ENCODE peak calls at places on chromosomes 2 and 18, in eight cellular contexts. O is A549, S is GM23338, W is Panc1, Q is GM12878, Z is K562, M is HCT116, X is SK-N-SH. D is an unnamed sample.

GRCh38 chr2:66389651-66390131 is 45.2 kb upstream of the MEIS1 start:
- DNase-seq in O (no peak), S (no peak), W (no peak), Q (no peak), Z (peak), M (no peak), X (no peak), D (no peak)

GRCh38 chr2:23386422-23387220 is 1.6 kb downstream of the KLHL29 start:
- DNase-seq in O (peak), S (peak), W (no peak), Q (no peak), Z (no peak), M (no peak), X (peak), D (no peak)

GRCh38 chr18:49013961-49014604 is 63.3 kb upstream of the SMAD7 start:
- DNase-seq in O (no peak), S (no peak), W (no peak), Q (no peak), Z (peak), M (no peak), X (no peak), D (no peak)

GRCh38 chr2:104976603-104977120 is 61.2 kb upstream of the MRPS9 start:
- DNase-seq in O (no peak), S (peak), W (no peak), Q (peak), Z (peak), M (peak), X (peak), D (peak)

GRCh38 chr18:55018602-55019001 is 59.3 kb upstream of the CCDC68 start:
- DNase-seq in O (no peak), S (peak), W (no peak), Q (no peak), Z (no peak), M (no peak), X (no peak), D (no peak)

GRCh38 chr2:950627-950992 is at the start of gene SNTG2:
- DNase-seq in O (no peak), S (peak), W (no peak), Q (no peak), Z (peak), M (no peak), X (peak), D (no peak)

GRCh38 chr2:223204537-223204936 is 152.5 kb downstream of the KCNE4 start:
- DNase-seq in O (no peak), S (no peak), W (no peak), Q (no peak), Z (no peak), M (no peak), X (no peak), D (no peak)

GRCh38 chr2:233352141-233352842 is 2.0 kb upstream of the DGKD start:
- DNase-seq in O (no peak), S (no peak), W (no peak), Q (no peak), Z (no peak), M (no peak), X (no peak), D (no peak)

GRCh38 chr18:22977847-22978701 is 44.9 kb downstream of the RBBP8 start:
- DNase-seq in O (peak), S (no peak), W (peak), Q (no peak), Z (no peak), M (peak), X (no peak), D (no peak)

GRCh38 chr2:88057437-88057844 is 1.9 kb upstream of the KRCC1 start:
- DNase-seq in O (no peak), S (no peak), W (no peak), Q (no peak), Z (peak), M (no peak), X (no peak), D (no peak)

GRCh38 chr2:28390857-28391563 is 1.6 kb upstream of the FOSL2 start:
- DNase-seq in O (peak), S (peak), W (peak), Q (no peak), Z (peak), M (no peak), X (peak), D (no peak)

GRCh38 chr2:75494137-75494769 is 66.5 kb downstream of the EVA1A start:
- DNase-seq in O (no peak), S (no peak), W (no peak), Q (no peak), Z (no peak), M (no peak), X (no peak), D (no peak)

GRCh38 chr2:215878476-215879063 is 134.8 kb downstream of the MREG start:
- DNase-seq in O (no peak), S (no peak), W (no peak), Q (no peak), Z (no peak), M (no peak), X (no peak), D (no peak)

GRCh38 chr18:40485318-40485717 is 1469.7 kb upstream of the PIK3C3 start:
- DNase-seq in O (no peak), S (no peak), W (no peak), Q (no peak), Z (no peak), M (no peak), X (no peak), D (no peak)

GRCh38 chr18:29874519-29875098 is 1167.9 kb downstream of the DSC3 start:
- DNase-seq in O (no peak), S (peak), W (peak), Q (no peak), Z (peak), M (peak), X (peak), D (peak)

GRCh38 chr2:45843136-45843535 is 191.7 kb downstream of the PRKCE start:
- DNase-seq in O (no peak), S (no peak), W (no peak), Q (no peak), Z (no peak), M (no peak), X (no peak), D (no peak)

GRCh38 chr18:8895987-8896619 is 190.7 kb downstream of the MTCL1 start:
- DNase-seq in O (no peak), S (no peak), W (no peak), Q (no peak), Z (no peak), M (no peak), X (no peak), D (no peak)

GRCh38 chr18:26745288-26745975 is 120.1 kb downstream of the AQP4 start:
- DNase-seq in O (no peak), S (no peak), W (no peak), Q (no peak), Z (no peak), M (no peak), X (no peak), D (no peak)

GRCh38 chr2:28102455-28102874 is 211.9 kb downstream of the BABAM2 start:
- DNase-seq in O (no peak), S (no peak), W (no peak), Q (no peak), Z (peak), M (no peak), X (no peak), D (no peak)

GRCh38 chr18:37282386-37283037 is 283.1 kb downstream of the CELF4 start:
- DNase-seq in O (peak), S (peak), W (no peak), Q (no peak), Z (peak), M (no peak), X (peak), D (peak)

GRCh38 chr2:226151157-226151556 is 648.5 kb downstream of the IRS1 start:
- DNase-seq in O (no peak), S (no peak), W (no peak), Q (no peak), Z (no peak), M (no peak), X (no peak), D (no peak)

DNA sequence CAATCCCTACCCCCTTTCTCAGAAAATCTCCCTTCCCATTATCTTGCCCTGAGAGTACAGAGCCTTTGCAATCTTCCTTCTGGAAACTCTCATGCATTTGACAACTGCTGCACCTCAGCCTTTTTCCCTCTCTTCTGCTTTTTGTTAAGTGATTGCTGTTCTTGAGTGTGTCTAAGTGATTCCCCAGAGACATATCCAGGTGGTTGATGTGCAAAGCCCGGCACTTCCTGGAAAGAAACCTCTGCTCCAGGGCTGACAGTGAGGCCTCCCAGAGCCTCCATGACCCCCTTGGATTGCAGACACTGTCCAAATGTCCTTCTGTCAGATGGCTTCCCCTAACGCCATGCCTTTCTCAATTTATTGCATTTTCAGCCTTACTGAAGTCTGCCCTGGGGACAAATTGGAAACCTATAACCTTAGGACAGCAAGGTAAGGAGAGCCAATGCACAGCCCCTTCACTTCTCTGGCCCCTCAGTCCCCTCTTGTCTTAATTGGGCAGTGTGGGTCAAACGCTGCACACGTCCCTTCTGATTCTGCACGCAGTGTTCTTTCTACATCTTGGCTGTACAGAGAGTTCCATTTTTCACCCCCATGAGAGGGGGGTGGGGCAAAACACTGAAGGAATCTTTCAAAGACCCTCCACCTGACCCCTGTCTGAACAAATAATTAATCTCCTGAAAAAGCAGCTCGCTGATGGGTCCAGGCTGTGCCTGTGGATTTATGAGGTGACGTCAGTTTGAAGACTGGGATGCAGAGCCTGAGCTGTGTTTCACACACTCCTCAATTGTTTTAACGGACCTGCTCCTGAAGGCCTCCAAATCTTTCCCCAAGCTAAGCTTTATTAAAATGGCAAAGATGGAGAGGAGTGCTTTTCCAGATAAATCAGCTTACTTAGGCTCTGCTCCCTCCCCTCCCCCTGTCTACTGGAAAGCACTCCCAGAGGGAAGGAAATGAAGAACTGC is 389.9 kb upstream of the TNP1 start:
- DNase-seq in O (no peak), S (peak), W (no peak), Q (no peak), Z (no peak), M (no peak), X (no peak), D (no peak)
- TF ChIP-seq REST in O (no peak), S (no peak), W (no peak), Q (no peak), Z (no peak), M (no peak), X (no peak), D (no peak)

GRCh38 chr18:68409585-68409984 is 305.3 kb downstream of the TMX3 start:
- DNase-seq in O (no peak), S (no peak), W (no peak), Q (no peak), Z (no peak), M (no peak), X (no peak), D (no peak)

GRCh38 chr18:68400889-68401288 is 314.0 kb downstream of the TMX3 start:
- DNase-seq in O (no peak), S (no peak), W (no peak), Q (no peak), Z (no peak), M (no peak), X (no peak), D (no peak)

GRCh38 chr18:68402784-68403183 is 312.1 kb downstream of the TMX3 start:
- DNase-seq in O (no peak), S (no peak), W (no peak), Q (no peak), Z (no peak), M (no peak), X (no peak), D (no peak)

DNA sequence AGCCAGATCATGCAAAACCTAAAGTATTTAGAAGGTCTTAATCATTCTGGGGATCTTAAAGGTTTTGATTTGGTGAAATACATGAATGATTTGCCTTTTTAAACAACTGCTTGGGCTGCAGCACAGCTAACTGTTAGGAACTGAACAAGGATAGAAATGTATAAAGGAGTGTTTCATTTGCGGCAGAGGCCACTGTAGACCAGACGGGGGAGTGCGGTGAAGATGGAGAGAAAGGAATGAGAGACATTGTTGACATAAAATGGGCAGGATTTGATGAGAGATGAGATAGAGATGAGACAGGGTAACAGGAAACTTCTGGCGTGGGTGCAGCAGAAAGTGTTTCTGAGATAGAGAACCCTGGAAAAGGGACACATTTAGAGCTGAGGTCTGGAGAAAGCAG is 308.1 kb downstream of the TMX3 start:
- DNase-seq in O (no peak), S (peak), W (no peak), Q (no peak), Z (no peak), M (no peak), X (no peak), D (no peak)
- TF ChIP-seq REST in O (no peak), S (no peak), W (no peak), Q (no peak), Z (no peak), M (no peak), X (no peak), D (no peak)

DNA sequence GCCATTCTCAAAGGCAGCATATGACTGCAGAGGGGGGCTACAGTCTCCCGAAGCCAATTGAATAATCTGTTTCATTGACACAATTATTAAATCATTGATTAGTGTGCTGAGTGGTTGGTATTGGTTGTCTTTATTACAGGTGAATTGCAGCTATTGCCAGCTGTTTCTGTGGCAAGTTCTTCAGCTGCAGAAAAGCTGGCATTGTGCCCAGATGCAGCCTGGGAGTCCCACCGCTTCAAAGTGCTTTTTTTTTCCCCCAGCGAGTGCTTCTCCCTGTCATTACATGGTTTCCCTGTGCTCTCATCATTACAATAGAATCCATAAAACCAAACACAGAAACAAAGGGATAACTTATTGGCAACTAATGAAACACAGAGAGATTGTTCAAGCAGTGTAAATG is 164.7 kb downstream of the GRB14 start:
- DNase-seq in O (no peak), S (no peak), W (no peak), Q (no peak), Z (no peak), M (no peak), X (peak), D (no peak)
- TF ChIP-seq REST in O (no peak), S (no peak), W (no peak), Q (no peak), Z (no peak), M (no peak), X (no peak), D (no peak)

DNA sequence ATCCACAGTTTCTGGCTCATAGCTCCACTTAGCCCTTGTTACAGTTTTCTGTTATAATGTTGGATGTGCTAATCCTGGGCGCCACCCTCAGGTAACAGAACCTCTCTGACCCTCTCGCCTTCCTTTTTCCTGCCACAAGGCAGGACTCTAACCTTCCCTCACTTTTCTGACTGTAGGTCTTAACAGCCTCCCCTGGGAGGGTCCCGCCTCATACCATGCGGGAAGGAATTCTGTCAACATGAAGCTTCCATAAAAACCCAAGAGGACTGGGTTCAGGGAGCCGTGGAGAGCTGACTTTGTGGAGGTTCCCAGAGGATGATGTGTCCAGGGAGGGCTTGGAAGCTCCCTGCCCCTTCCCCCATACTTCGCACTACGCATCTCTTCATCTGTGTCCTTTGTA is 11.9 kb upstream of the RAB17 start:
- DNase-seq in O (no peak), S (no peak), W (no peak), Q (no peak), Z (no peak), M (no peak), X (no peak), D (no peak)
- TF ChIP-seq REST in O (no peak), S (no peak), W (no peak), Q (no peak), Z (no peak), M (no peak), X (no peak), D (no peak)